ENCODE peak calls at places on chromosomes 5 and 9, in eight cellular contexts. B, R, D, A, O, P, W and K are unnamed samples.

GRCh38 chr5:53211799-53212198 is 102.2 kb upstream of the MOCS2 start:
- DNase-seq in A (peak), R (no peak), D (peak), P (no peak), B (peak), W (no peak), O (no peak), K (peak)

GRCh38 chr9:94014066-94014654 is 59.0 kb upstream of the BARX1 start:
- DNase-seq in P (peak), B (peak), O (no peak), A (peak), R (no peak), W (peak), D (no peak), K (peak)

GRCh38 chr5:73120222-73121108 is at the start of gene TMEM171:
- DNase-seq in O (no peak), B (peak), P (peak), R (peak), W (peak), A (peak), D (no peak), K (peak)

GRCh38 chr9:94799578-94800264 is 73.2 kb downstream of the AOPEP start:
- DNase-seq in P (no peak), A (peak), O (no peak), W (peak), D (no peak), B (peak), R (no peak), K (no peak)

GRCh38 chr5:37214550-37214949 is 34.6 kb downstream of the CPLANE1 start:
- DNase-seq in B (no peak), O (no peak), A (no peak), R (no peak), P (no peak), W (peak), D (no peak), K (peak)

GRCh38 chr9:126147620-126148522 is 178.8 kb upstream of the MVB12B start:
- DNase-seq in W (no peak), O (peak), P (no peak), R (no peak), B (no peak), A (no peak), D (no peak), K (no peak)

GRCh38 chr5:132065951-132066701 is 5.7 kb downstream of the IL3 start:
- DNase-seq in A (no peak), B (no peak), O (no peak), P (no peak), R (no peak), W (no peak), D (no peak), K (no peak)

GRCh38 chr9:134670851-134671281 is 29.3 kb downstream of the COL5A1 start:
- DNase-seq in B (peak), O (no peak), A (no peak), P (no peak), D (no peak), R (no peak), W (no peak), K (no peak)

GRCh38 chr9:34341659-34342266 is 12.4 kb downstream of the NUDT2 start:
- DNase-seq in B (no peak), D (no peak), A (no peak), O (no peak), R (no peak), W (no peak), P (no peak), K (no peak)

GRCh38 chr5:108251350-108251749 is 130.5 kb downstream of the FBXL17 start:
- DNase-seq in W (no peak), A (peak), O (no peak), R (no peak), P (no peak), B (peak), D (no peak), K (no peak)

GRCh38 chr5:61802456-61802855 is 470.4 kb downstream of the ZSWIM6 start:
- DNase-seq in B (no peak), A (peak), D (no peak), R (no peak), W (no peak), P (no peak), O (no peak), K (peak)

GRCh38 chr5:107930891-107931290 is 260.2 kb upstream of the EFNA5 start:
- DNase-seq in A (no peak), O (no peak), W (no peak), R (no peak), P (no peak), B (no peak), D (no peak), K (no peak)

GRCh38 chr5:178308541-178309092 is 76.0 kb upstream of the PHYKPL start:
- DNase-seq in A (no peak), R (no peak), O (no peak), W (no peak), B (no peak), D (no peak), P (no peak), K (no peak)

GRCh38 chr5:157971466-157972324 is 112.8 kb upstream of the CLINT1 start:
- DNase-seq in B (no peak), P (peak), R (no peak), O (no peak), W (peak), D (no peak), A (no peak), K (no peak)

GRCh38 chr9:98818764-98819163 is 11.3 kb downstream of the GALNT12 start:
- DNase-seq in R (no peak), W (no peak), B (no peak), P (no peak), O (no peak), D (no peak), A (no peak), K (no peak)

GRCh38 chr5:88519066-88519465 is 250.4 kb upstream of the TMEM161B start:
- DNase-seq in A (no peak), D (no peak), P (no peak), O (no peak), B (no peak), R (no peak), W (no peak), K (no peak)

GRCh38 chr9:129650680-129651235 is 8.8 kb upstream of the ASB6 start:
- DNase-seq in B (no peak), R (no peak), P (no peak), A (no peak), D (no peak), O (no peak), W (no peak), K (no peak)

GRCh38 chr5:72065751-72066255 is 41.5 kb upstream of the MAP1B start:
- DNase-seq in P (peak), D (no peak), O (no peak), B (peak), R (peak), A (no peak), W (peak), K (no peak)

GRCh38 chr5:54832066-54832465 is 153.3 kb downstream of the ESM1 start:
- DNase-seq in A (no peak), P (no peak), B (peak), W (no peak), D (no peak), O (no peak), R (no peak), K (no peak)

GRCh38 chr9:124820606-124821246 is 32.5 kb upstream of the WDR38 start:
- DNase-seq in B (no peak), W (no peak), D (no peak), R (no peak), A (no peak), P (no peak), O (no peak), K (no peak)

GRCh38 chr5:167952278-167952990 is 339.0 kb upstream of the WWC1 start:
- DNase-seq in D (no peak), O (no peak), B (no peak), A (no peak), R (no peak), P (no peak), W (no peak), K (no peak)

GRCh38 chr9:37938121-37938906 is 34.4 kb upstream of the SLC25A51 start:
- DNase-seq in W (peak), R (no peak), D (no peak), P (no peak), O (no peak), B (peak), A (peak), K (no peak)

GRCh38 chr9:97387936-97388684 is 23.8 kb upstream of the TDRD7 start:
- DNase-seq in W (no peak), B (no peak), A (no peak), D (no peak), O (no peak), R (no peak), P (peak), K (peak)

GRCh38 chr5:180910735-180911134 is 11.8 kb downstream of the BTNL8 start:
- DNase-seq in O (no peak), A (no peak), P (no peak), W (no peak), D (no peak), R (no peak), B (no peak), K (no peak)

GRCh38 chr5:79853676-79854418 is 137.2 kb downstream of the MTX3 start:
- DNase-seq in A (peak), P (no peak), D (peak), R (no peak), O (peak), B (peak), W (no peak), K (peak)

GRCh38 chr5:169499990-169500389 is 83.6 kb upstream of the SPDL1 start:
- DNase-seq in D (no peak), B (no peak), O (no peak), A (no peak), P (no peak), W (no peak), R (no peak), K (no peak)

GRCh38 chr9:110334183-110334582 is 3.5 kb downstream of the TXNDC8 start:
- DNase-seq in O (no peak), A (no peak), W (no peak), D (no peak), R (no peak), B (no peak), P (no peak), K (no peak)

GRCh38 chr5:154220625-154221024 is 30.1 kb downstream of the GALNT10 start:
- DNase-seq in O (no peak), W (no peak), P (no peak), D (no peak), A (peak), R (no peak), B (peak), K (no peak)

GRCh38 chr9:71725590-71726338 is 42.5 kb downstream of the CEMIP2 start:
- DNase-seq in W (peak), P (no peak), A (peak), O (no peak), D (peak), R (no peak), B (peak), K (peak)